ENCODE peak calls at places on chromosome 1, in four cellular contexts. H is lung microvascular endothelial cell, Q is endothelial cell, U is progenitor cell of endocrine pancreas. Z is an unnamed sample.

GRCh38 chr1:93178418-93178817 is 1.8 kb downstream of the TMED5 start:
- DNase-seq in U (no peak), H (peak; percentile 70), Q (no peak), Z (no peak)

GRCh38 chr1:2148691-2149090 is 45.9 kb downstream of the FAAP20 start:
- DNase-seq in U (no peak), H (peak; percentile 64), Q (no peak), Z (no peak)

GRCh38 chr1:112040891-112041740 is 51.6 kb upstream of the KCND3 start:
- DNase-seq in Q (no peak), H (no peak), U (no peak), Z (no peak)

GRCh38 chr1:226132731-226133503 is 53.6 kb downstream of the ACBD3 start:
- DNase-seq in Q (no peak), U (no peak), H (no peak), Z (no peak)

GRCh38 chr1:232805269-232806070 is at the start of gene MAP10:
- DNase-seq in Q (peak; percentile 80), H (peak; percentile 64), U (peak; percentile 24), Z (peak; percentile 16)

GRCh38 chr1:76690784-76691183 is 176.5 kb upstream of the ST6GALNAC5 start:
- DNase-seq in U (no peak), Q (no peak), H (no peak), Z (peak; percentile 41)

GRCh38 chr1:93448292-93448982 is 519 bp downstream of the FNBP1L start:
- DNase-seq in H (peak; percentile 28), Q (peak; percentile 56), U (peak; percentile 67), Z (peak; percentile 31)

GRCh38 chr1:69377507-69377906 is 190.2 kb upstream of the LRRC7 start:
- DNase-seq in Q (no peak), H (no peak), U (no peak), Z (no peak)

GRCh38 chr1:186502087-186502486 is 41.2 kb upstream of the PDC start:
- DNase-seq in U (no peak), Q (no peak), H (no peak), Z (no peak)

GRCh38 chr1:171055966-171056643 is 34.6 kb upstream of the FMO3 start:
- DNase-seq in U (no peak), Q (no peak), H (no peak), Z (no peak)